ENCODE peak calls at places on chromosomes 5 and 9, in ten cellular contexts. One of them, this sample, is unnamed. For H4K20me1, the result is how much of the 10 kb centered on the place peaks cover.

GRCh38 chr5:43422143-43422542 is 10.0 kb upstream of the CCL28 start:
- DNase-seq in hepatocyte: peak
- DNase-seq in HepG2: peak
- DNase-seq in SK-N-SH: no peak
- DNase-seq in DND-41: no peak
- DNase-seq in GM23248: peak
- DNase-seq in HCT116: no peak
- DNase-seq in IMR-90: peak
- DNase-seq in GM23338: no peak
- DNase-seq in osteoblast: no peak
- DNase-seq in this sample: peak

GRCh38 chr9:117719161-117719560 is 15.0 kb downstream of the TLR4 start:
- DNase-seq in hepatocyte: no peak
- DNase-seq in HepG2: no peak
- DNase-seq in SK-N-SH: no peak
- DNase-seq in DND-41: no peak
- DNase-seq in GM23248: no peak
- DNase-seq in HCT116: no peak
- DNase-seq in IMR-90: no peak
- DNase-seq in GM23338: no peak
- DNase-seq in osteoblast: no peak
- DNase-seq in this sample: no peak

GRCh38 chr5:136453986-136454758 is 88.8 kb upstream of the TRPC7 start:
- DNase-seq in hepatocyte: no peak
- DNase-seq in HepG2: no peak
- DNase-seq in SK-N-SH: no peak
- DNase-seq in DND-41: no peak
- DNase-seq in GM23248: no peak
- DNase-seq in HCT116: no peak
- DNase-seq in IMR-90: no peak
- DNase-seq in GM23338: no peak
- DNase-seq in osteoblast: no peak
- DNase-seq in this sample: no peak

GRCh38 chr9:130701059-130702022 is 7.8 kb downstream of the EXOSC2 start:
- DNase-seq in hepatocyte: peak
- DNase-seq in HepG2: peak
- DNase-seq in SK-N-SH: peak
- DNase-seq in DND-41: peak
- DNase-seq in GM23248: peak
- DNase-seq in HCT116: no peak
- DNase-seq in IMR-90: peak
- DNase-seq in GM23338: peak
- DNase-seq in osteoblast: peak
- DNase-seq in this sample: peak

GRCh38 chr9:17402309-17402708 is 176.6 kb upstream of the SH3GL2 start:
- DNase-seq in hepatocyte: no peak
- DNase-seq in HepG2: peak
- DNase-seq in SK-N-SH: no peak
- DNase-seq in DND-41: no peak
- DNase-seq in GM23248: peak
- DNase-seq in HCT116: no peak
- DNase-seq in IMR-90: peak
- DNase-seq in GM23338: peak
- DNase-seq in osteoblast: no peak
- DNase-seq in this sample: no peak

GRCh38 chr5:78968781-78969180 is 16.3 kb downstream of the ARSB start:
- DNase-seq in hepatocyte: no peak
- DNase-seq in HepG2: no peak
- DNase-seq in SK-N-SH: no peak
- DNase-seq in DND-41: no peak
- DNase-seq in GM23248: no peak
- DNase-seq in HCT116: no peak
- DNase-seq in IMR-90: no peak
- DNase-seq in GM23338: no peak
- DNase-seq in osteoblast: no peak
- DNase-seq in this sample: no peak

GRCh38 chr9:87112656-87113055 is 165.3 kb upstream of the GAS1 start:
- DNase-seq in hepatocyte: no peak
- DNase-seq in HepG2: no peak
- DNase-seq in SK-N-SH: no peak
- DNase-seq in DND-41: no peak
- DNase-seq in GM23248: peak
- DNase-seq in HCT116: no peak
- DNase-seq in IMR-90: peak
- DNase-seq in GM23338: no peak
- DNase-seq in osteoblast: no peak
- DNase-seq in this sample: peak

GRCh38 chr9:84773023-84773422 is 103.5 kb downstream of the NTRK2 start:
- DNase-seq in hepatocyte: no peak
- DNase-seq in HepG2: no peak
- DNase-seq in SK-N-SH: no peak
- DNase-seq in DND-41: no peak
- DNase-seq in GM23248: peak
- DNase-seq in HCT116: no peak
- DNase-seq in IMR-90: peak
- DNase-seq in GM23338: no peak
- DNase-seq in osteoblast: no peak
- DNase-seq in this sample: peak

DNA sequence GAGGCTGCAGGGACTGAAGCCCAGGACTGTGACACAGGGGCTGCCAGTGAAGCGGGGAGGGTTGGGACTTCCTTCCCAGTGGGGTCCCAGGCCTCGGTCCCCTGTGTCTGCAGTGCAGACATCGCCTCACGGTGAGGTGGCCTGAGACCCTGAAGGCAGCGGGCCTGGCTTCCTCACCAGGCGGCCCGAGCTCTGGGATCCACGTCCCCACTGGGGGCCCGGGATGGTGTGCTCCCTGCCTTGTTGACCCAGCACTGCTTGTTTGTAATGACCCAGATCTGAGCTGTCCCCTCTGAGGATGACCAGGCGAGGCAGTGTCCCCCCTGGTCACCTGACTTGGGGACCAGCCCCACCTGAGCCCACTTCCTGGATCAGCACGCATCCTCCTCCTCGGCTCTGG is 53.1 kb downstream of the COL5A1 start:
- DNase-seq in hepatocyte: no peak
- DNase-seq in HepG2: no peak
- DNase-seq in SK-N-SH: no peak
- DNase-seq in DND-41: no peak
- DNase-seq in GM23248: no peak
- DNase-seq in HCT116: no peak
- DNase-seq in IMR-90: no peak
- DNase-seq in GM23338: no peak
- DNase-seq in osteoblast: peak
- DNase-seq in this sample: no peak
- H4K20me1 ChIP-seq in hepatocyte: half or more
- H4K20me1 ChIP-seq in HepG2: under half
- H4K20me1 ChIP-seq in SK-N-SH: half or more
- H4K20me1 ChIP-seq in DND-41: under half
- H4K20me1 ChIP-seq in GM23248: under half
- H4K20me1 ChIP-seq in HCT116: under half
- H4K20me1 ChIP-seq in IMR-90: half or more
- H4K20me1 ChIP-seq in GM23338: under half
- H4K20me1 ChIP-seq in osteoblast: half or more
- H4K20me1 ChIP-seq in this sample: under half

DNA sequence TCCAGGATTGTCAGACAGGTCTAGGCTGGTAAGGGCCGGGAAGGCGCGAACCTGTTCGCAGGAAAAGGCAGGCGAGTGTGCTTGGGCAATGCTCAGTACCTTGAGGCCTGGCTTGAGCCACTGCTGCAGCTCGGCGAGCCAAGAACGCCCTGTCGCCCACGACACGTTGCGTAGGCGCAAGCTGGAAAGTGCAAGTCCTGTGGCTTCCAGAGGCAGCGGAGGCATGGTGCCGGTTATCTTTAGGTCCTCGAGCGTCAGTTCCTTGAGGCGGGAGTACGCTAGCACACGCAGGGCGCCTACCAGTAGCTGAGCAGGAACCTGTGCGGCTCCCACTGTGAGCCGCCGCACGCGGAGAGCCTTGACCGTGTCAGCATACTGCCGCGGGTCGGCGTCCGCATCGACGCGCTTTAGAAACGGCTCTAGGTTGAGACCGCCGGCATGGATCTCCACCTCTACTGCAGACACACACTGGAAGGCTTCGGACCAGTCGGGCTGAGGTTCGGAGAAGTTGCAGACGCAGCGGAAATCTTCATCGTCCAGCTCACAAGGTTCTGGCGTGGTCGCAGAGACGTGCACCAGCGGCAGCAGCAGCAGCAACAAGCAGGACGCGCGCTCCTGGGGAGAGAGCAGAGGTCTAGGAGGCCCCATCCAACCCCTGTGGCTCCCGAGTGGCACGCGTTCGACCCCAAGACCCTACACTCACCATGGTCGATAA is 452 bp downstream of the CD14 start:
- DNase-seq in hepatocyte: no peak
- DNase-seq in HepG2: no peak
- DNase-seq in SK-N-SH: no peak
- DNase-seq in DND-41: no peak
- DNase-seq in GM23248: peak
- DNase-seq in HCT116: no peak
- DNase-seq in IMR-90: peak
- DNase-seq in GM23338: peak
- DNase-seq in osteoblast: peak
- DNase-seq in this sample: peak
- H3K4me3 ChIP-seq in hepatocyte: no peak
- H3K4me3 ChIP-seq in HepG2: no peak
- H3K4me3 ChIP-seq in SK-N-SH: no peak
- H3K4me3 ChIP-seq in DND-41: no peak
- H3K4me3 ChIP-seq in GM23248: peak
- H3K4me3 ChIP-seq in HCT116: no peak
- H3K4me3 ChIP-seq in IMR-90: peak
- H3K4me3 ChIP-seq in GM23338: peak
- H3K4me3 ChIP-seq in osteoblast: peak
- H3K4me3 ChIP-seq in this sample: peak

GRCh38 chr9:36149197-36149596 is 12.7 kb downstream of the GLIPR2 start:
- DNase-seq in hepatocyte: no peak
- DNase-seq in HepG2: no peak
- DNase-seq in SK-N-SH: peak
- DNase-seq in DND-41: no peak
- DNase-seq in GM23248: peak
- DNase-seq in HCT116: no peak
- DNase-seq in IMR-90: peak
- DNase-seq in GM23338: no peak
- DNase-seq in osteoblast: peak
- DNase-seq in this sample: peak
- H3K27ac ChIP-seq in hepatocyte: peak
- H3K27ac ChIP-seq in HepG2: no peak
- H3K27ac ChIP-seq in SK-N-SH: peak
- H3K27ac ChIP-seq in DND-41: no peak
- H3K27ac ChIP-seq in GM23248: peak
- H3K27ac ChIP-seq in HCT116: no peak
- H3K27ac ChIP-seq in IMR-90: peak
- H3K27ac ChIP-seq in GM23338: no peak
- H3K27ac ChIP-seq in osteoblast: peak
- H3K27ac ChIP-seq in this sample: no peak

DNA sequence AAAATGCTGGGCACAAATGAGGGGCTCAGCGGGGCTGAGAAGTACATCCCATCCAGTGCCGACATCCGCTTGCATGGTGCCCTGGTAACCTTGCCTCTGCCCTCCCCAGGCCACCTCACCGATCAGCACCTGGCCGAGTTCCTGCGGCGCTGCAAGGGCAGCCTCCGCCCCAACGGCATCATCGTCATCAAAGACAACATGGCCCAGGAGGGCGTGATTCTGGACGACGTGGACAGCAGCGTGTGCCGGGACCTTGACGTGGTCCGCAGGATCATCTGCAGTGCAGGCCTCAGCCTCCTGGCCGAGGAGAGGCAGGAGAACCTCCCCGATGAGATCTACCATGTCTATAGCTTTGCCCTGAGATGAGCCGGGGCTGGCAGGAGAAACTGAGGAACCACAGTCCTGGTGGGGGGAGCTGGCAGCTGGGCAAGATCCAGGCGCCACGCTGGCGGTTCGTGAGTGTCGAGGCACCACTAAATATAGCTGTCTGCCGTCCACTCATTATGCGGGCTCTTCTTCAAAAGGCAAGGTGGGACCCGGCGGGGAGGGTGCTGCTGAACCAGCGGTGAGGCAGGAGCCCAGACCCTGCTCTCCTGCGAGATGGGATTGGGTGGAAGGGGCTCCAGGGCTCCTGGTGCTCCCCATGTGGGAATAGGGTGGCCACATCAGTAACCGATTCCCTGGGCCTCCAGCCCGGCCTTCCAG is 6.7 kb downstream of the ASB6 start:
- DNase-seq in hepatocyte: no peak
- DNase-seq in HepG2: no peak
- DNase-seq in SK-N-SH: no peak
- DNase-seq in DND-41: no peak
- DNase-seq in GM23248: no peak
- DNase-seq in HCT116: no peak
- DNase-seq in IMR-90: no peak
- DNase-seq in GM23338: no peak
- DNase-seq in osteoblast: no peak
- DNase-seq in this sample: no peak
- H4K20me1 ChIP-seq in hepatocyte: under half
- H4K20me1 ChIP-seq in HepG2: under half
- H4K20me1 ChIP-seq in SK-N-SH: half or more
- H4K20me1 ChIP-seq in DND-41: half or more
- H4K20me1 ChIP-seq in GM23248: under half
- H4K20me1 ChIP-seq in HCT116: under half
- H4K20me1 ChIP-seq in IMR-90: half or more
- H4K20me1 ChIP-seq in GM23338: under half
- H4K20me1 ChIP-seq in osteoblast: half or more
- H4K20me1 ChIP-seq in this sample: under half

GRCh38 chr9:35553670-35554543 is 51.2 kb upstream of the TESK1 start:
- DNase-seq in hepatocyte: peak
- DNase-seq in HepG2: peak
- DNase-seq in SK-N-SH: peak
- DNase-seq in DND-41: no peak
- DNase-seq in GM23248: peak
- DNase-seq in HCT116: peak
- DNase-seq in IMR-90: peak
- DNase-seq in GM23338: peak
- DNase-seq in osteoblast: peak
- DNase-seq in this sample: peak
- H3K4me3 ChIP-seq in hepatocyte: no peak
- H3K4me3 ChIP-seq in HepG2: no peak
- H3K4me3 ChIP-seq in SK-N-SH: no peak
- H3K4me3 ChIP-seq in DND-41: no peak
- H3K4me3 ChIP-seq in GM23248: no peak
- H3K4me3 ChIP-seq in HCT116: no peak
- H3K4me3 ChIP-seq in IMR-90: no peak
- H3K4me3 ChIP-seq in GM23338: no peak
- H3K4me3 ChIP-seq in osteoblast: no peak
- H3K4me3 ChIP-seq in this sample: no peak

This sample was measured in mammary epithelial cell.